ENCODE peak calls at places on chromosomes 5 and 9, in nine cellular contexts. One of them, this sample, is unnamed.

GRCh38 chr5:179623906-179624741 is 653 bp upstream of the HNRNPH1 start:
- DNase-seq in CD8-positive, alpha-beta T cell: no peak
- DNase-seq in activated T-helper 9 cell treated with anti-CD3 and anti-CD28 coated beads, Interleukin-2, amount 50 U/mL, for 16 hours: peak
- DNase-seq in astrocyte of the hippocampus: peak
- DNase-seq in bronchial epithelial cell: peak
- DNase-seq in neural crest cell: no peak
- DNase-seq in NCI-H460: no peak
- DNase-seq in amniotic stem cell: peak
- DNase-seq in CD4-positive, alpha-beta memory T cell: no peak
- DNase-seq in this sample: no peak

GRCh38 chr9:137674307-137675305 is 55.8 kb downstream of the EHMT1 start:
- DNase-seq in amniotic stem cell: no peak
- DNase-seq in CD4-positive, alpha-beta memory T cell: no peak
- DNase-seq in NCI-H460: no peak
- DNase-seq in activated T-helper 9 cell treated with anti-CD3 and anti-CD28 coated beads, Interleukin-2, amount 50 U/mL, for 16 hours: no peak
- DNase-seq in neural crest cell: no peak
- DNase-seq in bronchial epithelial cell: no peak
- DNase-seq in astrocyte of the hippocampus: peak
- DNase-seq in CD8-positive, alpha-beta T cell: no peak
- DNase-seq in this sample: no peak

GRCh38 chr9:122338989-122339388 is 31.8 kb upstream of the PTGS1 start:
- DNase-seq in bronchial epithelial cell: no peak
- DNase-seq in CD4-positive, alpha-beta memory T cell: no peak
- DNase-seq in neural crest cell: no peak
- DNase-seq in NCI-H460: no peak
- DNase-seq in CD8-positive, alpha-beta T cell: no peak
- DNase-seq in activated T-helper 9 cell treated with anti-CD3 and anti-CD28 coated beads, Interleukin-2, amount 50 U/mL, for 16 hours: no peak
- DNase-seq in amniotic stem cell: no peak
- DNase-seq in astrocyte of the hippocampus: no peak
- DNase-seq in this sample: no peak

GRCh38 chr9:132020272-132020671 is 59.4 kb downstream of the MED27 start:
- DNase-seq in bronchial epithelial cell: no peak
- DNase-seq in CD4-positive, alpha-beta memory T cell: no peak
- DNase-seq in activated T-helper 9 cell treated with anti-CD3 and anti-CD28 coated beads, Interleukin-2, amount 50 U/mL, for 16 hours: no peak
- DNase-seq in neural crest cell: no peak
- DNase-seq in CD8-positive, alpha-beta T cell: no peak
- DNase-seq in amniotic stem cell: no peak
- DNase-seq in NCI-H460: no peak
- DNase-seq in astrocyte of the hippocampus: no peak
- DNase-seq in this sample: no peak

GRCh38 chr9:68500457-68501158 is 40.1 kb downstream of the TMEM252 start:
- DNase-seq in CD8-positive, alpha-beta T cell: no peak
- DNase-seq in CD4-positive, alpha-beta memory T cell: no peak
- DNase-seq in activated T-helper 9 cell treated with anti-CD3 and anti-CD28 coated beads, Interleukin-2, amount 50 U/mL, for 16 hours: no peak
- DNase-seq in NCI-H460: peak
- DNase-seq in astrocyte of the hippocampus: peak
- DNase-seq in neural crest cell: no peak
- DNase-seq in bronchial epithelial cell: peak
- DNase-seq in amniotic stem cell: no peak
- DNase-seq in this sample: no peak

GRCh38 chr9:34254966-34255825 is 73.9 kb downstream of the KIF24 start:
- DNase-seq in CD4-positive, alpha-beta memory T cell: no peak
- DNase-seq in NCI-H460: no peak
- DNase-seq in CD8-positive, alpha-beta T cell: no peak
- DNase-seq in activated T-helper 9 cell treated with anti-CD3 and anti-CD28 coated beads, Interleukin-2, amount 50 U/mL, for 16 hours: no peak
- DNase-seq in astrocyte of the hippocampus: peak
- DNase-seq in neural crest cell: no peak
- DNase-seq in amniotic stem cell: peak
- DNase-seq in bronchial epithelial cell: no peak
- DNase-seq in this sample: no peak

GRCh38 chr9:79176298-79176697 is 395.5 kb upstream of the TLE4 start:
- DNase-seq in neural crest cell: no peak
- DNase-seq in NCI-H460: no peak
- DNase-seq in astrocyte of the hippocampus: no peak
- DNase-seq in activated T-helper 9 cell treated with anti-CD3 and anti-CD28 coated beads, Interleukin-2, amount 50 U/mL, for 16 hours: no peak
- DNase-seq in bronchial epithelial cell: no peak
- DNase-seq in CD4-positive, alpha-beta memory T cell: no peak
- DNase-seq in CD8-positive, alpha-beta T cell: no peak
- DNase-seq in amniotic stem cell: no peak
- DNase-seq in this sample: no peak

GRCh38 chr9:130140701-130141100 is 31.5 kb upstream of the NCS1 start:
- DNase-seq in NCI-H460: no peak
- DNase-seq in CD8-positive, alpha-beta T cell: no peak
- DNase-seq in CD4-positive, alpha-beta memory T cell: no peak
- DNase-seq in activated T-helper 9 cell treated with anti-CD3 and anti-CD28 coated beads, Interleukin-2, amount 50 U/mL, for 16 hours: no peak
- DNase-seq in astrocyte of the hippocampus: no peak
- DNase-seq in neural crest cell: no peak
- DNase-seq in amniotic stem cell: no peak
- DNase-seq in bronchial epithelial cell: no peak
- DNase-seq in this sample: no peak

GRCh38 chr9:129290606-129291005 is 112.5 kb upstream of the IER5L start:
- DNase-seq in bronchial epithelial cell: peak
- DNase-seq in CD8-positive, alpha-beta T cell: no peak
- DNase-seq in amniotic stem cell: no peak
- DNase-seq in activated T-helper 9 cell treated with anti-CD3 and anti-CD28 coated beads, Interleukin-2, amount 50 U/mL, for 16 hours: no peak
- DNase-seq in astrocyte of the hippocampus: no peak
- DNase-seq in CD4-positive, alpha-beta memory T cell: no peak
- DNase-seq in NCI-H460: no peak
- DNase-seq in neural crest cell: no peak
- DNase-seq in this sample: no peak

GRCh38 chr5:139783436-139783955 is 12.1 kb upstream of the PSD2 start:
- DNase-seq in astrocyte of the hippocampus: no peak
- DNase-seq in bronchial epithelial cell: no peak
- DNase-seq in neural crest cell: no peak
- DNase-seq in activated T-helper 9 cell treated with anti-CD3 and anti-CD28 coated beads, Interleukin-2, amount 50 U/mL, for 16 hours: no peak
- DNase-seq in NCI-H460: no peak
- DNase-seq in amniotic stem cell: no peak
- DNase-seq in CD4-positive, alpha-beta memory T cell: no peak
- DNase-seq in CD8-positive, alpha-beta T cell: no peak
- DNase-seq in this sample: no peak

GRCh38 chr5:110496276-110496675 is 230.2 kb downstream of the TMEM232 start:
- DNase-seq in neural crest cell: no peak
- DNase-seq in CD8-positive, alpha-beta T cell: no peak
- DNase-seq in bronchial epithelial cell: no peak
- DNase-seq in astrocyte of the hippocampus: no peak
- DNase-seq in amniotic stem cell: no peak
- DNase-seq in NCI-H460: no peak
- DNase-seq in activated T-helper 9 cell treated with anti-CD3 and anti-CD28 coated beads, Interleukin-2, amount 50 U/mL, for 16 hours: no peak
- DNase-seq in CD4-positive, alpha-beta memory T cell: no peak
- DNase-seq in this sample: no peak

GRCh38 chr9:94175669-94176068 is 83.4 kb upstream of the ZNF169 start:
- DNase-seq in activated T-helper 9 cell treated with anti-CD3 and anti-CD28 coated beads, Interleukin-2, amount 50 U/mL, for 16 hours: no peak
- DNase-seq in CD8-positive, alpha-beta T cell: no peak
- DNase-seq in NCI-H460: no peak
- DNase-seq in astrocyte of the hippocampus: no peak
- DNase-seq in bronchial epithelial cell: no peak
- DNase-seq in neural crest cell: no peak
- DNase-seq in amniotic stem cell: no peak
- DNase-seq in CD4-positive, alpha-beta memory T cell: no peak
- DNase-seq in this sample: no peak

GRCh38 chr5:50922942-50923767 is 256.7 kb downstream of the PARP8 start:
- DNase-seq in amniotic stem cell: no peak
- DNase-seq in bronchial epithelial cell: no peak
- DNase-seq in CD4-positive, alpha-beta memory T cell: no peak
- DNase-seq in activated T-helper 9 cell treated with anti-CD3 and anti-CD28 coated beads, Interleukin-2, amount 50 U/mL, for 16 hours: no peak
- DNase-seq in astrocyte of the hippocampus: no peak
- DNase-seq in NCI-H460: no peak
- DNase-seq in CD8-positive, alpha-beta T cell: no peak
- DNase-seq in neural crest cell: no peak
- DNase-seq in this sample: no peak

GRCh38 chr5:68049053-68049713 is 166.4 kb upstream of the PIK3R1 start:
- DNase-seq in amniotic stem cell: no peak
- DNase-seq in activated T-helper 9 cell treated with anti-CD3 and anti-CD28 coated beads, Interleukin-2, amount 50 U/mL, for 16 hours: no peak
- DNase-seq in CD8-positive, alpha-beta T cell: no peak
- DNase-seq in bronchial epithelial cell: no peak
- DNase-seq in neural crest cell: no peak
- DNase-seq in NCI-H460: no peak
- DNase-seq in astrocyte of the hippocampus: no peak
- DNase-seq in CD4-positive, alpha-beta memory T cell: no peak
- DNase-seq in this sample: no peak

GRCh38 chr9:76045217-76045616 is 154.7 kb downstream of the PCSK5 start:
- DNase-seq in NCI-H460: no peak
- DNase-seq in bronchial epithelial cell: no peak
- DNase-seq in CD8-positive, alpha-beta T cell: no peak
- DNase-seq in amniotic stem cell: no peak
- DNase-seq in activated T-helper 9 cell treated with anti-CD3 and anti-CD28 coated beads, Interleukin-2, amount 50 U/mL, for 16 hours: no peak
- DNase-seq in astrocyte of the hippocampus: peak
- DNase-seq in CD4-positive, alpha-beta memory T cell: no peak
- DNase-seq in neural crest cell: no peak
- DNase-seq in this sample: no peak

GRCh38 chr9:26856413-26857032 is 36.1 kb downstream of the CAAP1 start:
- DNase-seq in activated T-helper 9 cell treated with anti-CD3 and anti-CD28 coated beads, Interleukin-2, amount 50 U/mL, for 16 hours: no peak
- DNase-seq in NCI-H460: peak
- DNase-seq in neural crest cell: peak
- DNase-seq in astrocyte of the hippocampus: peak
- DNase-seq in CD8-positive, alpha-beta T cell: no peak
- DNase-seq in CD4-positive, alpha-beta memory T cell: peak
- DNase-seq in amniotic stem cell: no peak
- DNase-seq in bronchial epithelial cell: peak
- DNase-seq in this sample: peak

GRCh38 chr5:5014836-5015235 is 125.3 kb upstream of the ADAMTS16 start:
- DNase-seq in neural crest cell: no peak
- DNase-seq in bronchial epithelial cell: peak
- DNase-seq in CD4-positive, alpha-beta memory T cell: no peak
- DNase-seq in activated T-helper 9 cell treated with anti-CD3 and anti-CD28 coated beads, Interleukin-2, amount 50 U/mL, for 16 hours: no peak
- DNase-seq in amniotic stem cell: no peak
- DNase-seq in CD8-positive, alpha-beta T cell: no peak
- DNase-seq in NCI-H460: no peak
- DNase-seq in astrocyte of the hippocampus: peak
- DNase-seq in this sample: no peak